ENCODE peak calls at places on chromosomes 1 and 21, in eight cellular contexts. C is NCI-H774, B is occipital lobe, E is cardiac septum, M is body of pancreas, G is neuronal stem cell, U is M059J, J is Right ventricle myocardium inferior. N is an unnamed sample.

GRCh38 chr1:18154431-18155194 is 47.0 kb downstream of the IGSF21 start:
- DNase-seq in C (no peak), M (no peak), B (no peak), E (no peak), U (no peak), G (no peak), J (no peak), N (no peak)

GRCh38 chr1:166080965-166081870 is 85.6 kb downstream of the FAM78B start:
- DNase-seq in U (no peak), B (no peak), M (no peak), E (no peak), G (no peak), J (no peak), C (no peak), N (no peak)

GRCh38 chr21:29382029-29382654 is 83.4 kb downstream of the BACH1 start:
- DNase-seq in E (no peak), C (no peak), B (no peak), G (no peak), M (no peak), U (peak; percentile 93), J (no peak), N (no peak)

GRCh38 chr1:147579532-147580199 is 38.4 kb downstream of the BCL9 start:
- DNase-seq in G (no peak), U (no peak), M (peak; percentile 46), E (no peak), C (no peak), B (no peak), J (no peak), N (no peak)

GRCh38 chr1:67555487-67556296 is 125.5 kb upstream of the SERBP1 start:
- DNase-seq in E (no peak), C (no peak), U (no peak), J (no peak), M (no peak), G (no peak), B (peak; percentile 2), N (no peak)

GRCh38 chr1:207835958-207836357 is 75.0 kb downstream of the CD34 start:
- DNase-seq in G (no peak), B (no peak), E (peak; percentile 31), M (no peak), U (no peak), J (no peak), C (no peak), N (no peak)

GRCh38 chr1:207052736-207053545 is at the start of gene PFKFB2:
- DNase-seq in U (peak; percentile 99), G (peak; percentile 96), B (peak; percentile 97), E (peak; percentile 99), J (peak; percentile 98), C (peak; percentile 99), M (peak; percentile 100), N (peak; percentile 99)

GRCh38 chr1:227809026-227809425 is 6.4 kb upstream of the PRSS38 start:
- DNase-seq in B (no peak), E (no peak), U (no peak), G (no peak), J (no peak), M (no peak), C (no peak), N (no peak)

GRCh38 chr1:108200627-108201106 is 524 bp upstream of the SLC25A24 start:
- DNase-seq in E (no peak), M (peak; percentile 39), J (no peak), B (peak; percentile 39), C (peak; percentile 28), U (peak; percentile 85), G (no peak), N (peak; percentile 65)

GRCh38 chr1:79042117-79042516 is 35.6 kb upstream of the ADGRL4 start:
- DNase-seq in E (no peak), J (no peak), B (no peak), U (peak; percentile 67), C (no peak), M (no peak), G (no peak), N (no peak)

GRCh38 chr1:199029401-199029800 is 390.6 kb downstream of the PTPRC start:
- DNase-seq in E (no peak), B (no peak), C (no peak), J (no peak), U (peak; percentile 80), G (no peak), M (no peak), N (no peak)

GRCh38 chr1:12078575-12078937 is 15.5 kb downstream of the TNFRSF8 start:
- DNase-seq in J (no peak), M (no peak), B (no peak), E (no peak), C (no peak), U (no peak), G (no peak), N (no peak)

GRCh38 chr1:63746129-63746864 is 27.5 kb upstream of the ROR1 start:
- DNase-seq in C (no peak), E (no peak), U (peak; percentile 88), M (no peak), J (no peak), B (no peak), G (no peak), N (no peak)

GRCh38 chr1:2251363-2251762 is 23.2 kb downstream of the SKI start:
- DNase-seq in U (no peak), G (no peak), J (peak; percentile 53), E (no peak), C (no peak), M (no peak), B (no peak), N (no peak)

GRCh38 chr1:4120557-4121292 is 220.7 kb upstream of the C1orf174 start:
- DNase-seq in G (no peak), B (no peak), J (no peak), E (no peak), C (no peak), M (no peak), U (no peak), N (no peak)

GRCh38 chr1:44645466-44646244 is 28.6 kb downstream of the TMEM53 start:
- DNase-seq in M (no peak), G (no peak), U (no peak), J (no peak), B (peak; percentile 85), E (no peak), C (no peak), N (peak; percentile 44)

GRCh38 chr1:82731216-82731615 is 930.5 kb downstream of the ADGRL2 start:
- DNase-seq in G (no peak), M (no peak), C (no peak), U (no peak), E (no peak), J (no peak), B (no peak), N (no peak)

GRCh38 chr1:87833158-87833557 is 504.5 kb downstream of the LMO4 start:
- DNase-seq in J (peak; percentile 54), C (no peak), B (no peak), U (no peak), M (no peak), E (no peak), G (no peak), N (no peak)

GRCh38 chr1:225811622-225812487 is 1.9 kb downstream of the EPHX1 start:
- DNase-seq in U (no peak), G (no peak), J (no peak), C (no peak), B (no peak), M (peak; percentile 41), E (no peak), N (peak; percentile 65)

GRCh38 chr1:41872074-41872473 is 46.6 kb downstream of the HIVEP3 start:
- DNase-seq in M (no peak), B (no peak), G (no peak), J (no peak), E (no peak), U (no peak), C (no peak), N (no peak)

GRCh38 chr1:53687426-53687825 is 51.5 kb downstream of the GLIS1 start:
- DNase-seq in E (no peak), J (no peak), G (no peak), M (no peak), C (no peak), U (no peak), B (no peak), N (no peak)

GRCh38 chr21:46111193-46111571 is 13.3 kb downstream of the COL6A2 start:
- DNase-seq in E (no peak), U (no peak), B (no peak), G (no peak), M (peak; percentile 9), J (peak; percentile 68), C (no peak), N (no peak)

GRCh38 chr21:46357335-46357604 is 33.3 kb downstream of the PCNT start:
- DNase-seq in M (no peak), J (no peak), B (no peak), U (no peak), C (no peak), G (no peak), E (no peak), N (no peak)

GRCh38 chr21:42220138-42220701 is 1.3 kb downstream of the ABCG1 start:
- DNase-seq in E (peak; percentile 75), B (peak; percentile 66), C (peak; percentile 56), J (no peak), M (peak; percentile 69), U (peak; percentile 22), G (peak; percentile 46), N (peak; percentile 72)

GRCh38 chr1:193031431-193031830 is 27.7 kb downstream of the UCHL5 start:
- DNase-seq in B (no peak), M (no peak), U (peak; percentile 10), C (no peak), J (no peak), G (no peak), E (no peak), N (no peak)

GRCh38 chr1:210367561-210367960 is 38.9 kb downstream of the HHAT start:
- DNase-seq in J (no peak), B (peak; percentile 50), E (no peak), C (no peak), G (no peak), M (no peak), U (no peak), N (no peak)

GRCh38 chr1:97334454-97334853 is 586.4 kb downstream of the DPYD start:
- DNase-seq in J (no peak), U (peak; percentile 90), E (no peak), M (no peak), B (no peak), G (no peak), C (no peak), N (no peak)

GRCh38 chr1:162222735-162223134 is 153.2 kb downstream of the NOS1AP start:
- DNase-seq in J (no peak), E (no peak), U (no peak), G (no peak), M (no peak), B (no peak), C (no peak), N (no peak)

GRCh38 chr1:168621356-168621755 is 45.0 kb downstream of the XCL1 start:
- DNase-seq in J (no peak), M (no peak), U (no peak), E (no peak), B (no peak), G (no peak), C (no peak), N (no peak)

GRCh38 chr1:94514095-94514727 is 27.3 kb downstream of the F3 start:
- DNase-seq in J (no peak), G (peak; percentile 30), U (peak; percentile 44), B (no peak), M (peak; percentile 30), C (no peak), E (no peak), N (peak; percentile 68)

GRCh38 chr1:38745476-38746410 is 113.8 kb downstream of the RRAGC start:
- DNase-seq in E (no peak), M (no peak), G (no peak), U (no peak), B (no peak), C (no peak), J (no peak), N (no peak)

N was measured in testis.